ENCODE peak calls at places on chromosome 21, in six cellular contexts. One of them, this sample, is unnamed.

GRCh38 chr21:18887922-18888602 is 484.5 kb upstream of the TMPRSS15 start:
- DNase-seq in body of pancreas: no peak
- DNase-seq in hepatocyte: no peak
- DNase-seq in pancreas: no peak
- DNase-seq in Panc1: no peak
- DNase-seq in adrenal gland: no peak
- DNase-seq in this sample: no peak

GRCh38 chr21:14888202-14888601 is 176.6 kb downstream of the NRIP1 start:
- DNase-seq in body of pancreas: no peak
- DNase-seq in hepatocyte: no peak
- DNase-seq in pancreas: no peak
- DNase-seq in Panc1: no peak
- DNase-seq in adrenal gland: no peak
- DNase-seq in this sample: no peak

GRCh38 chr21:45341779-45342178 is 54.1 kb upstream of the POFUT2 start:
- DNase-seq in body of pancreas: peak; percentile 50
- DNase-seq in hepatocyte: no peak
- DNase-seq in pancreas: no peak
- DNase-seq in Panc1: no peak
- DNase-seq in adrenal gland: no peak
- DNase-seq in this sample: no peak

GRCh38 chr21:25133939-25134338 is 473.3 kb downstream of the MRPL39 start:
- DNase-seq in body of pancreas: no peak
- DNase-seq in hepatocyte: no peak
- DNase-seq in pancreas: no peak
- DNase-seq in Panc1: no peak
- DNase-seq in adrenal gland: no peak
- DNase-seq in this sample: no peak

GRCh38 chr21:45357436-45358260 is 47.3 kb upstream of the COL18A1 start:
- DNase-seq in body of pancreas: peak; percentile 52
- DNase-seq in hepatocyte: peak; percentile 46
- DNase-seq in pancreas: peak; percentile 17
- DNase-seq in Panc1: no peak
- DNase-seq in adrenal gland: no peak
- DNase-seq in this sample: no peak

GRCh38 chr21:17859661-17860060 is 40.5 kb upstream of the C21orf91 start:
- DNase-seq in body of pancreas: no peak
- DNase-seq in hepatocyte: no peak
- DNase-seq in pancreas: no peak
- DNase-seq in Panc1: no peak
- DNase-seq in adrenal gland: no peak
- DNase-seq in this sample: no peak

GRCh38 chr21:42841156-42841915 is 38.0 kb downstream of the WDR4 start:
- DNase-seq in body of pancreas: no peak
- DNase-seq in hepatocyte: no peak
- DNase-seq in pancreas: no peak
- DNase-seq in Panc1: no peak
- DNase-seq in adrenal gland: peak; percentile 13
- DNase-seq in this sample: no peak

GRCh38 chr21:26597023-26597422 is 23.9 kb upstream of the CYYR1 start:
- DNase-seq in body of pancreas: no peak
- DNase-seq in hepatocyte: no peak
- DNase-seq in pancreas: no peak
- DNase-seq in Panc1: no peak
- DNase-seq in adrenal gland: no peak
- DNase-seq in this sample: no peak

GRCh38 chr21:38468989-38469388 is 29.3 kb downstream of the ERG start:
- DNase-seq in body of pancreas: no peak
- DNase-seq in hepatocyte: peak; percentile 51
- DNase-seq in pancreas: no peak
- DNase-seq in Panc1: no peak
- DNase-seq in adrenal gland: no peak
- DNase-seq in this sample: no peak

GRCh38 chr21:42411197-42411869 is 7.6 kb downstream of the UBASH3A start:
- DNase-seq in body of pancreas: no peak
- DNase-seq in hepatocyte: no peak
- DNase-seq in pancreas: no peak
- DNase-seq in Panc1: no peak
- DNase-seq in adrenal gland: no peak
- DNase-seq in this sample: no peak

GRCh38 chr21:42763578-42764442 is 110.4 kb downstream of the PDE9A start:
- DNase-seq in body of pancreas: no peak
- DNase-seq in hepatocyte: no peak
- DNase-seq in pancreas: no peak
- DNase-seq in Panc1: no peak
- DNase-seq in adrenal gland: no peak
- DNase-seq in this sample: no peak

GRCh38 chr21:32590130-32590529 is 4.8 kb upstream of the TCP10L start:
- DNase-seq in body of pancreas: no peak
- DNase-seq in hepatocyte: no peak
- DNase-seq in pancreas: no peak
- DNase-seq in Panc1: no peak
- DNase-seq in adrenal gland: no peak
- DNase-seq in this sample: no peak

GRCh38 chr21:15063081-15063820 is 1.5 kb downstream of the NRIP1 start:
- DNase-seq in body of pancreas: no peak
- DNase-seq in hepatocyte: peak; percentile 24
- DNase-seq in pancreas: no peak
- DNase-seq in Panc1: no peak
- DNase-seq in adrenal gland: no peak
- DNase-seq in this sample: peak; percentile 29

GRCh38 chr21:25563399-25564116 is 43.7 kb downstream of the MRPL39 start:
- DNase-seq in body of pancreas: no peak
- DNase-seq in hepatocyte: no peak
- DNase-seq in pancreas: no peak
- DNase-seq in Panc1: no peak
- DNase-seq in adrenal gland: no peak
- DNase-seq in this sample: no peak

GRCh38 chr21:28227881-28228623 is 764.6 kb downstream of the LTN1 start:
- DNase-seq in body of pancreas: no peak
- DNase-seq in hepatocyte: no peak
- DNase-seq in pancreas: no peak
- DNase-seq in Panc1: no peak
- DNase-seq in adrenal gland: no peak
- DNase-seq in this sample: no peak

GRCh38 chr21:28283652-28284490 is 708.8 kb downstream of the LTN1 start:
- DNase-seq in body of pancreas: peak; percentile 15
- DNase-seq in hepatocyte: peak; percentile 56
- DNase-seq in pancreas: no peak
- DNase-seq in Panc1: no peak
- DNase-seq in adrenal gland: peak; percentile 18
- DNase-seq in this sample: peak; percentile 47

GRCh38 chr21:35925497-35925896 is 134.8 kb downstream of the SETD4 start:
- DNase-seq in body of pancreas: peak; percentile 68
- DNase-seq in hepatocyte: no peak
- DNase-seq in pancreas: no peak
- DNase-seq in Panc1: no peak
- DNase-seq in adrenal gland: peak; percentile 86
- DNase-seq in this sample: peak; percentile 26

GRCh38 chr21:21463456-21463855 is 465.2 kb downstream of the NCAM2 start:
- DNase-seq in body of pancreas: no peak
- DNase-seq in hepatocyte: peak; percentile 3
- DNase-seq in pancreas: no peak
- DNase-seq in Panc1: no peak
- DNase-seq in adrenal gland: no peak
- DNase-seq in this sample: no peak

GRCh38 chr21:42636535-42636914 is 16.9 kb upstream of the PDE9A start:
- DNase-seq in body of pancreas: no peak
- DNase-seq in hepatocyte: no peak
- DNase-seq in pancreas: no peak
- DNase-seq in Panc1: no peak
- DNase-seq in adrenal gland: no peak
- DNase-seq in this sample: no peak

GRCh38 chr21:45084121-45084520 is 9.7 kb downstream of the ADARB1 start:
- DNase-seq in body of pancreas: no peak
- DNase-seq in hepatocyte: no peak
- DNase-seq in pancreas: no peak
- DNase-seq in Panc1: no peak
- DNase-seq in adrenal gland: no peak
- DNase-seq in this sample: no peak

GRCh38 chr21:32137266-32137665 is 141.6 kb downstream of the MIS18A start:
- DNase-seq in body of pancreas: no peak
- DNase-seq in hepatocyte: no peak
- DNase-seq in pancreas: no peak
- DNase-seq in Panc1: no peak
- DNase-seq in adrenal gland: no peak
- DNase-seq in this sample: peak; percentile 71

GRCh38 chr21:25421327-25422028 is 185.8 kb downstream of the MRPL39 start:
- DNase-seq in body of pancreas: no peak
- DNase-seq in hepatocyte: peak; percentile 59
- DNase-seq in pancreas: no peak
- DNase-seq in Panc1: peak; percentile 30
- DNase-seq in adrenal gland: no peak
- DNase-seq in this sample: peak; percentile 54

GRCh38 chr21:27372381-27372780 is 405.5 kb upstream of the ADAMTS5 start:
- DNase-seq in body of pancreas: no peak
- DNase-seq in hepatocyte: no peak
- DNase-seq in pancreas: no peak
- DNase-seq in Panc1: no peak
- DNase-seq in adrenal gland: no peak
- DNase-seq in this sample: no peak

GRCh38 chr21:25752389-25752788 is 17.6 kb downstream of the GABPA start:
- DNase-seq in body of pancreas: no peak
- DNase-seq in hepatocyte: no peak
- DNase-seq in pancreas: no peak
- DNase-seq in Panc1: no peak
- DNase-seq in adrenal gland: no peak
- DNase-seq in this sample: no peak

GRCh38 chr21:26117972-26118367 is 52.6 kb downstream of the APP start:
- DNase-seq in body of pancreas: no peak
- DNase-seq in hepatocyte: no peak
- DNase-seq in pancreas: no peak
- DNase-seq in Panc1: no peak
- DNase-seq in adrenal gland: no peak
- DNase-seq in this sample: no peak

GRCh38 chr21:22609802-22610201 is 1611.6 kb downstream of the NCAM2 start:
- DNase-seq in body of pancreas: no peak
- DNase-seq in hepatocyte: no peak
- DNase-seq in pancreas: no peak
- DNase-seq in Panc1: no peak
- DNase-seq in adrenal gland: no peak
- DNase-seq in this sample: no peak
- H3K36me3 ChIP-seq in body of pancreas: no peaks in the 10 kb centered on the region
- H3K36me3 ChIP-seq in hepatocyte: no peaks in the 10 kb centered on the region
- H3K36me3 ChIP-seq in pancreas: no peaks in the 10 kb centered on the region
- H3K36me3 ChIP-seq in Panc1: no peaks in the 10 kb centered on the region
- H3K36me3 ChIP-seq in adrenal gland: no peaks in the 10 kb centered on the region
- H3K36me3 ChIP-seq in this sample: no peaks in the 10 kb centered on the region

GRCh38 chr21:16213518-16213917 is 483.7 kb downstream of the USP25 start:
- DNase-seq in body of pancreas: no peak
- DNase-seq in hepatocyte: no peak
- DNase-seq in pancreas: no peak
- DNase-seq in Panc1: no peak
- DNase-seq in adrenal gland: no peak
- DNase-seq in this sample: no peak

GRCh38 chr21:16211339-16212303 is 481.8 kb downstream of the USP25 start:
- DNase-seq in body of pancreas: no peak
- DNase-seq in hepatocyte: no peak
- DNase-seq in pancreas: no peak
- DNase-seq in Panc1: no peak
- DNase-seq in adrenal gland: no peak
- DNase-seq in this sample: no peak

GRCh38 chr21:16216595-16216994 is 486.8 kb downstream of the USP25 start:
- DNase-seq in body of pancreas: no peak
- DNase-seq in hepatocyte: no peak
- DNase-seq in pancreas: no peak
- DNase-seq in Panc1: no peak
- DNase-seq in adrenal gland: no peak
- DNase-seq in this sample: no peak

GRCh38 chr21:16218682-16219343 is 489.0 kb downstream of the USP25 start:
- DNase-seq in body of pancreas: no peak
- DNase-seq in hepatocyte: no peak
- DNase-seq in pancreas: no peak
- DNase-seq in Panc1: no peak
- DNase-seq in adrenal gland: no peak
- DNase-seq in this sample: no peak

GRCh38 chr21:16215193-16215592 is 485.4 kb downstream of the USP25 start:
- DNase-seq in body of pancreas: no peak
- DNase-seq in hepatocyte: no peak
- DNase-seq in pancreas: no peak
- DNase-seq in Panc1: no peak
- DNase-seq in adrenal gland: no peak
- DNase-seq in this sample: no peak
- H3K27ac ChIP-seq in body of pancreas: no peak overlapping the region
- H3K27ac ChIP-seq in hepatocyte: no peak overlapping the region
- H3K27ac ChIP-seq in pancreas: no peak overlapping the region
- H3K27ac ChIP-seq in Panc1: no peak overlapping the region
- H3K27ac ChIP-seq in adrenal gland: no peak overlapping the region
- H3K27ac ChIP-seq in this sample: no peak overlapping the region

DNA sequence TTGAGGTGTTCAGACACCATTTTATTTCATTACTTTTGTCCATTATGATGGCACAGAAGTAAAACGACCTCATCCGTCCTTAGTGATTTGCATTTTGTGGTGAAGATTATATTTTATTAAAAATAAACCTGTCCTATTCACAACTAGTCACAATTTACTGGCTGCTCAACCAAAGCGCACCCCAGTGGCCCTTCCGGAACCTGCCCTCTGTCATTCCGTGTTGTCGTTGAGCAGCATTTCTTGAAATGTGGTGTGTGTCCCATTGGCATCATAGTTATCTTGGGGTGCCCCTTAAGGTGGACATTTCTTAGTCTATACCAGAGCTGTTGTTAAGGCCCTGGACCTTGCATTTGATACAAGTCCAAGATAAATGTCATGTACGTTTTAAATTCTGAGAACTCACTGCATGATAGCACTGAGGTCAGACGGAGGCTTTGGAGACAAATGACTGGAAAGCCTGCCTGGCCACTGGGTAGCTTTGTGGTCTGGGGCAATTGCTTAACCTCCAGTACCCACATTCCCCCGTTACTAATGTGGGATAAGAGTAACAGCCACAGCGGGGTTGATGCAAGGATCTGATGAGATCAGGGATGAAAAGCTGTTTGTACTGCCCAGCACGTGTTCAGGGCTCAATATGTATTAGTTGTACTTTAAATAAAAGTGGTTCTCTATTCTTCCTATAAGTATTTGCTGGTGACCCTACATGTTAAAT is 36.2 kb downstream of the BACH1 start:
- DNase-seq in body of pancreas: no peak
- DNase-seq in hepatocyte: no peak
- DNase-seq in pancreas: no peak
- DNase-seq in Panc1: no peak
- DNase-seq in adrenal gland: no peak
- DNase-seq in this sample: peak; percentile 17
- H3K4me1 ChIP-seq in body of pancreas: peaks cover 8% of the 10 kb centered on the region
- H3K4me1 ChIP-seq in hepatocyte: peaks cover 2% of the 10 kb centered on the region
- H3K4me1 ChIP-seq in pancreas: peaks cover 2% of the 10 kb centered on the region
- H3K4me1 ChIP-seq in Panc1: no peaks in the 10 kb centered on the region
- H3K4me1 ChIP-seq in adrenal gland: no peaks in the 10 kb centered on the region
- H3K4me1 ChIP-seq in this sample: no peaks in the 10 kb centered on the region

DNA sequence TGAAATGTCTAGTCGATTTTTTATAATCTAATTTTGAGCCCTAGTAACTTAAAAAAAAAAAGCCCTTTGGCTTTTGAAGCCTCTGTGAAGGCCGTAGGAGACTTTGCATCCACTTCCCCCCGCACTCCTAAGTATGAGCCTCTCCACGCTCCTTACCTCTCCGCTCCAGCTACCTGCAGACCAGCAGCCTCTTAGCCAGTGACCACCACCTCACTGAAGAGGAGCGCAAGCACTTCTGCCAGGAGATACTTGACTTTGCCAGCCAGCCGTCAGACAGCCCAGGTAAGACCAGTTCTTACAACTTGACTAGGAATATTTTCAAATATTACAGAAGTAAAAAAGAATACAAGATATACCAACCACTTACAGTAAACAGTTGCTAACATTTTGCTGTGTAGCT is 27.4 kb upstream of the PWP2 start:
- DNase-seq in body of pancreas: no peak
- DNase-seq in hepatocyte: no peak
- DNase-seq in pancreas: no peak
- DNase-seq in Panc1: no peak
- DNase-seq in adrenal gland: no peak
- DNase-seq in this sample: no peak
- H3K36me3 ChIP-seq in body of pancreas: peaks cover 13% of the 10 kb centered on the region
- H3K36me3 ChIP-seq in hepatocyte: no peaks in the 10 kb centered on the region
- H3K36me3 ChIP-seq in pancreas: no peaks in the 10 kb centered on the region
- H3K36me3 ChIP-seq in Panc1: no peaks in the 10 kb centered on the region
- H3K36me3 ChIP-seq in adrenal gland: no peaks in the 10 kb centered on the region
- H3K36me3 ChIP-seq in this sample: peaks cover 31% of the 10 kb centered on the region